ENCODE peak calls at places on chromosome 9, in five cellular contexts. N is NCI-H1092 treated with DMSO at 0.1 percent for 48 hours, K is GM04504, Q is HT1080, P is H7. Z is an unnamed sample.
A peak's percentile ranks its signal among the peaks of the same experiment; 100 is the strongest.

GRCh38 chr9:136204086-136204805 is 682 bp downstream of the LHX3 start:
- DNase-seq in N (no peak), K (no peak), Q (no peak), P (peak; percentile 72), Z (no peak)

GRCh38 chr9:98536542-98537173 is 172.1 kb downstream of the GABBR2 start:
- DNase-seq in N (peak; percentile 20), K (no peak), Q (no peak), P (peak; percentile 58), Z (no peak)

GRCh38 chr9:77562021-77562748 is 85.9 kb downstream of the GNA14 start:
- DNase-seq in N (no peak), K (no peak), Q (no peak), P (no peak), Z (no peak)

GRCh38 chr9:105309531-105309931 is 65.1 kb downstream of the SLC44A1 start:
- DNase-seq in N (no peak), K (no peak), Q (no peak), P (no peak), Z (peak; percentile 44)

GRCh38 chr9:119273984-119274665 is 95.1 kb downstream of the BRINP1 start:
- DNase-seq in N (no peak), K (no peak), Q (no peak), P (no peak), Z (no peak)

GRCh38 chr9:14992025-14992424 is 81.8 kb upstream of the FREM1 start:
- DNase-seq in N (no peak), K (no peak), Q (peak; percentile 52), P (no peak), Z (peak; percentile 72)

GRCh38 chr9:130672933-130673615 is 8.7 kb downstream of the PRDM12 start:
- DNase-seq in N (no peak), K (no peak), Q (no peak), P (no peak), Z (no peak)

GRCh38 chr9:98222885-98223640 is 30.6 kb upstream of the CORO2A start:
- DNase-seq in N (no peak), K (peak; percentile 99), Q (peak; percentile 99), P (peak; percentile 20), Z (peak; percentile 98)

GRCh38 chr9:78297672-78297961 is 692 bp downstream of the PSAT1 start:
- DNase-seq in N (peak; percentile 76), K (no peak), Q (no peak), P (no peak), Z (no peak)

GRCh38 chr9:137865581-137866145 is 11.9 kb upstream of the CACNA1B start:
- DNase-seq in N (no peak), K (no peak), Q (no peak), P (no peak), Z (no peak)

GRCh38 chr9:131860430-131860829 is 120.6 kb upstream of the RAPGEF1 start:
- DNase-seq in N (no peak), K (no peak), Q (no peak), P (no peak), Z (no peak)

GRCh38 chr9:98062161-98062560 is 5.6 kb downstream of the NANS start:
- DNase-seq in N (no peak), K (no peak), Q (no peak), P (no peak), Z (no peak)

Z was measured in RPMI7951.